ENCODE peak calls at places on chromosomes 7 and 10, in nine cellular contexts. B is IMR-90, V is A549, E is thyroid gland, K is lower leg skin, H is prostate gland, J is gastrocnemius medialis, N is body of pancreas, I is tibial nerve. S is an unnamed sample.

GRCh38 chr10:3364768-3365480 is 192.3 kb upstream of the PITRM1 start:
- DNase-seq in J (no peak), B (no peak), E (no peak), K (no peak), I (no peak), V (no peak), H (no peak), N (no peak), S (no peak)

GRCh38 chr10:29689001-29689400 is 54.2 kb upstream of the SVIL start:
- DNase-seq in N (no peak), K (no peak), V (no peak), B (peak), J (no peak), E (no peak), H (no peak), I (no peak), S (no peak)

GRCh38 chr7:42982604-42983115 is 50.5 kb downstream of the MRPL32 start:
- DNase-seq in K (no peak), J (no peak), H (no peak), I (no peak), V (no peak), B (no peak), E (no peak), N (no peak), S (no peak)

GRCh38 chr7:64642046-64642445 is 23.9 kb upstream of the ZNF107 start:
- DNase-seq in E (no peak), K (peak), J (no peak), B (no peak), V (no peak), H (no peak), N (no peak), I (no peak), S (no peak)

GRCh38 chr7:31000161-31000693 is 36.5 kb downstream of the GHRHR start:
- DNase-seq in K (no peak), V (no peak), J (no peak), B (no peak), E (no peak), N (no peak), I (peak), H (no peak), S (peak)

GRCh38 chr10:122656741-122657140 is 42.9 kb downstream of the C10orf120 start:
- DNase-seq in H (no peak), I (no peak), J (no peak), B (no peak), E (no peak), V (no peak), N (no peak), K (peak), S (no peak)

GRCh38 chr10:76544789-76545188 is 1092.8 kb downstream of the KCNMA1 start:
- DNase-seq in V (no peak), B (no peak), H (no peak), E (no peak), K (no peak), I (no peak), J (no peak), N (no peak), S (no peak)

GRCh38 chr10:126670886-126671285 is 393 bp upstream of the C10orf90 start:
- DNase-seq in E (no peak), I (no peak), J (no peak), V (no peak), H (no peak), N (no peak), K (no peak), B (no peak), S (no peak)

GRCh38 chr10:24974978-24975377 is 22.6 kb upstream of the PRTFDC1 start:
- DNase-seq in H (no peak), I (peak), B (peak), V (no peak), E (no peak), K (no peak), N (peak), J (peak), S (peak)
- TF ChIP-seq POLR2A in H (no peak), I (no peak), B (no peak), V (no peak), E (no peak), K (no peak), N (no peak), J (no peak), S (no peak)

DNA sequence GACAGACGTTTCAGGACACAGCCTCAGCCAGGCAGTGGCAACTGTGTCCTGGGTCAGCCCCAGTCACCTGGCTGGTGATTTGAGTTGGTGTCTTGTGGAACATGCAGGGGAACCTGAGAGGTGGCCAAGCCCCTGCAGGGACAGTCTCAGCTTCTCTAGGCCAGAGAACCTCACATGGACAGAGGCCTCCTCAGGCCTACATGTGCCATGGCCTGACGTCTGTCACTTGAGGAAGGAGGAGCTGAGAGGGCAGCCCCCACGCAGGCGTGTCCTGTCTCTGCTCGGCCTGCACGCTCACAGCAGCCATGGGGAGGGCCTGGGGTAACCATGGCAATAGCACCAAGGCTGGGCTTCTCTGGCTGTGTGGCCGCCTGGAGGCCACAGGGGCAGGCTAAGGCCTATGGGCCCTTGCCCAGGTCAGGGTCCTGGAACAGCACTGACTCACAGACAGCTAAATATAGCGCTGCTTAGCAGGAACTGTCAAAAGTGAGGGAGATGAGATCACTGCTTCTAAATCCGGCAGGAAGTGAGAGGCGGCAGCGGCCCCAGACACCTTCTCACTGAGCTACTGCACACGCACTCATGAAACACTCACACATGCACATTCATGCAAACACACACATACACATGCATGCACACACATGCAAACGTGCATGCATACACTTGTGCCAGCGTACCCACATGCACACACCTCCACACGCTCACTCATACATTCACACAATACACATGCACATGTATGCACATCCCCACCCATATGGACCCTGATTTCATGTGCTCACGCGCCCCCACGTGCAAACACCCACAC is 57.0 kb downstream of the YKT6 start:
- DNase-seq in I (peak), N (peak), V (no peak), K (no peak), B (peak), J (peak), E (no peak), H (no peak), S (peak)
- TF ChIP-seq POLR2A in I (no peak), N (no peak), V (no peak), K (no peak), B (no peak), J (peak), E (no peak), H (no peak), S (no peak)

DNA sequence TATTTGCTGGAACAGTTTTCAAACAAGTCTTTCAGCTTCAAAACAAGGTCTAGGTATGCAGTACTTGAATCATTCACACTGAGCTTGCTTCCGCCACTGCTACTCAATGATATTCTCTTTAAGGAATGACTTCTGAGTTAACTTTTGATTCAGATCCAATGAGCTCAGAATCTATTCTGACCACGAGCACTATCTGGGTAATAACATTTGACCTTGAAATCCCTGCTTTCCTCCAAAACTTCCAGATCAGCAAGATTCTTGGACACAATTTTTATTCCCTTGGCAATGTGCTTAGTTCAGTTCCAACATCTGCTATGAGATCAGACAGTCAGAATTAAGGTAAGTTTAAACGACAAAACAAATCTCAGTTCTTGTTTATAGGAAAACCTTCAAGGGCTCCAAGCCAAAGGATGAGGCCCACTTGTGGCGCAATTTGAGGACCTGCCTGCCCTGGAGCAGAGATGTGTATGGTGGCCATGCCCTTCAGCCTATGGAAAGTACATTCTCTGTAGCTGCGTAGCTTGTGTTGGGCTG is 87.2 kb downstream of the RNF216 start:
- DNase-seq in K (no peak), N (no peak), B (peak), E (no peak), I (no peak), H (no peak), J (no peak), V (no peak), S (peak)
- TF ChIP-seq POLR2A in K (no peak), N (no peak), B (peak), E (no peak), I (no peak), H (no peak), J (no peak), V (no peak), S (no peak)

GRCh38 chr10:128210215-128211063 is 84.2 kb upstream of the MKI67 start:
- DNase-seq in E (peak), J (peak), B (no peak), N (peak), V (peak), H (peak), I (peak), K (peak), S (peak)
- TF ChIP-seq POLR2A in E (no peak), J (no peak), B (no peak), N (peak), V (peak), H (no peak), I (no peak), K (no peak), S (no peak)

GRCh38 chr7:100081535-100082102 is at the start of gene ZNF3:
- DNase-seq in V (peak), I (peak), E (peak), K (peak), J (peak), B (peak), H (peak), N (peak), S (peak)
- TF ChIP-seq POLR2A in V (peak), I (peak), E (no peak), K (no peak), J (peak), B (peak), H (peak), N (peak), S (peak)

GRCh38 chr10:102394801-102395676 is 466 bp upstream of the NFKB2 start:
- DNase-seq in I (peak), V (peak), K (peak), B (peak), E (peak), H (peak), J (peak), N (peak), S (peak)
- TF ChIP-seq POLR2A in I (peak), V (no peak), K (no peak), B (peak), E (peak), H (peak), J (peak), N (peak), S (no peak)

GRCh38 chr7:6588566-6588965 is 1.3 kb upstream of the INTS15 start:
- DNase-seq in E (no peak), K (no peak), H (no peak), V (no peak), N (peak), I (no peak), B (no peak), J (no peak), S (no peak)

GRCh38 chr7:6589151-6589828 is 531 bp upstream of the INTS15 start:
- DNase-seq in H (no peak), I (no peak), J (no peak), B (no peak), E (no peak), K (no peak), V (no peak), N (no peak), S (no peak)

GRCh38 chr7:6590645-6591110 is 857 bp downstream of the INTS15 start:
- DNase-seq in V (no peak), N (no peak), B (no peak), H (no peak), K (no peak), J (no peak), I (no peak), E (no peak), S (no peak)

DNA sequence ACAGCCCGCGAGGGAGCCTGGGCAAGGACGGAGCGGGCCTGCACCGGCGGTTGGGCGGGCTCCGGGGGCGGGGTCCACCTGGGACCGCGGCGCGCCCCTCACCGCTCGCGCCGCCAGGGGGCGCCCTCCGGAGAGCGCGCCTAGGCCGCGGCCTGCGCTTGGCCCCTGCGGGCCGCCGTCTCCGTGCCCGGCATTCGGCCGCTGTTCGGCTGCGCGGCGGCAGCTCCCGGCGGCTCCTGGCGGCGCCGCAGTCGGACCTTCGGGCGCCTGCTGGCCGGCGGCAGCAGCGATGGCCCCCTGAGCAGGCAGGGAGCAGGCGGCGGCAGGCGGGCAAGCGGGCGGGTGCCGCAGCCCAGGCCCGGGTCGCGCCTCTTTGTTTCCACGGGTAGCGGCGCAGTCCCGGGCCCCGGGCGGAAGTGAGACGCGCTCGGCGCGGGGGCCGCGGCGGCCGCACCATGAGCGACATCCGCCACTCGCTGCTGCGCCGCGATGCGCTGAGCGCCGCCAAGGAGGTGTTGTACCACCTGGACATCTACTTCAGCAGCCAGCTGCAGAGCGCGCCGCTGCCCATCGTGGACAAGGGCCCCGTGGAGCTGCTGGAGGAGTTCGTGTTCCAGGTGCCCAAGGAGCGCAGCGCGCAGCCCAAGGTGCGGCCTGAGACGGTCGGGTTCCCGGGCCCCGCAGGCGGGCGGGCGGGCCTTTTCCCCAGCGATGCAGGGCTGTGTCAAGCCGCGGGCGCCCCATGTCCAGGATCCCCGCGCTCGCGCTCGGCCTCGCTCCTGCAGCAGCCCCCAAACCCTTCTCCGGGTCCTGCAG is at the start of gene INTS15:
- DNase-seq in I (peak), N (peak), J (peak), B (peak), K (peak), V (peak), E (peak), H (peak), S (peak)
- TF ChIP-seq POLR2A in I (peak), N (no peak), J (peak), B (peak), K (no peak), V (peak), E (no peak), H (no peak), S (no peak)

DNA sequence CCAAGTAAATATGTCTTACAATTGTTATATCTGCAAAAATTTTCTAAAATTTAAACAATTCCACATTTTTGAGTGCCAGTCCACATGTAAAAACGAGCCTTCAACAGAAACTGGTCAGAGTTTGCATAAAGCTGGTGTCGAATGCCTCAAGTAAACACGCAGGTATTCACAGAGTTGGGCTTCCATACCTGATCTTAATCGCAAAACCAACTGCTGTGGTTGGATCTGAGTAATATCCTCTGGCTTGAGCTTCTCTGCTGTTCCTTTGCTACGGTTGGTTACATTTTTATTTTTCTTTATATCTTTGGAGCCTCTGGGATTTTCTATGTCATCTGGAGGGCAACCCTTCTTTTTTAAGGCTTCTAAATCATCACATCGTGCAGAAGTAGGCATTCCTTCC is 28.4 kb downstream of the ITGB1 start:
- DNase-seq in N (no peak), J (no peak), V (no peak), E (no peak), H (peak), B (no peak), I (no peak), K (no peak), S (no peak)
- TF ChIP-seq POLR2A in N (no peak), J (no peak), V (no peak), E (no peak), H (no peak), B (no peak), I (no peak), K (no peak), S (no peak)

DNA sequence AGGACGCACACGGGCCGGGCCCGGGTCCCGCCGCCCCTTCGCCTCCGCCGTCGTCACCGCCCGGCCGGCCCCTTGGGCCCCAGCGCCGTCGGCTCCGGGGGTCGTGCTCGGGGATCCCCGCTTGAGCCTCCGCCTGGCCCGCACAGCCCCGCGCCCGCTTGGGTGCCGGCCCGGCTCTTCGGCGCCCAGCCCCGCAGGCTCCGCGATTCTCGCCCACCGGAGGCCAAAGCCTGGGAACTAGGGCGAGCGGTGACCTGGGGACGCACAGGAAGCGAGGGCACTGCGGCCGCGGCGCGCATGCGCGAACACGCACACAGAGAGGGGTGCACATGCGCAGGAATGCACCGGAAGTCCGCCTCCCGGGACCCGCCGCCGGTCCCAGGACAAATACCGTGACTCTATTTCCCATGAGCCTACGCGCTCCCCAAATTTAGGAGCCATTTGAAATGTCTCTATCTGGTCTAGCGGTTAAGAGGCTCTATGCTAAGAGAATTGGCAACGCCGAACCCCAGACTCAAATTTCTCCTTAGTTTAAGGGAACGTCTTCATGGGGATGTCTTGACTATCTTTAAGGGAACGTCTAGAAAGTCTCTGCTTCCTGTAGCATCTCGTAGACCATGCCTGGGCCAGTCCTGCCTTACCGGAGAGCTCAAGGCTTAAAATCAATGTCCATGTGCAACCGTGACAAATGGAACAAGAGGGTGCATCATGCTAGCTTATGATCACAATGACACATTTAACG is at the start of gene ZNF12:
- DNase-seq in K (peak), H (peak), V (peak), B (peak), I (peak), E (peak), J (peak), N (peak), S (peak)
- TF ChIP-seq POLR2A in K (no peak), H (peak), V (peak), B (peak), I (peak), E (no peak), J (peak), N (peak), S (peak)

DNA sequence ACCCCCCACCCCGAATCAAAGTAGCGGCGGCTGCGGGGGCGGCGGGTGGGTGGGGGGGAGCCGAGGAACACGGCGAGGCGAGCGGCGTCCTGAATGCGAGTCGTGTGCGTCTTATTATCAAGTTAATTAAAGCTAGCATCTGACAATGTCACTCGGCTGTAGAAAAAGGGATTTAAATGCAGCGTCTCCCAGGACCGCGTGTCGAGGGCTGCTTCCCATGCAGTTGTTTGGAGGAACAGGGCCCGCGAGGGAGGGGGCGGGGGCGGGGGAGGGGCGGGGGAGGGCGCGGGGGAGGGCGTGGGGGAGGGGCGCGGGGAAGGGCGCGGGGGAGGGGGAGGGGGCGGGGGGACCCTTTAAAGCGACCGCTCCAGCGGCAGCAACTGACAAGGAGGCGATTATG is 2.7 kb upstream of the UNCX start:
- DNase-seq in J (no peak), B (no peak), E (no peak), K (no peak), I (no peak), N (no peak), V (no peak), H (no peak), S (no peak)
- TF ChIP-seq POLR2A in J (no peak), B (no peak), E (no peak), K (no peak), I (no peak), N (no peak), V (no peak), H (no peak), S (no peak)

S was measured in heart left ventricle.